ENCODE peak calls at places on chromosomes 13 and 19, in four cellular contexts. A is suprapubic skin, K is tibial nerve, Y is esophagus squamous epithelium. R is an unnamed sample.

GRCh38 chr13:113413178-113413897 is 40.0 kb downstream of the ADPRHL1 start:
- DNase-seq in A (no peak), K (no peak), Y (no peak), R (peak; percentile 91)

GRCh38 chr19:47444388-47444821 is 25.1 kb upstream of the MEIS3 start:
- DNase-seq in A (no peak), K (no peak), Y (no peak), R (no peak)

GRCh38 chr19:42150353-42150752 is 18.1 kb upstream of the POU2F2 start:
- DNase-seq in A (no peak), K (no peak), Y (no peak), R (no peak)

GRCh38 chr19:3975144-3975543 is 4.2 kb upstream of the DAPK3 start:
- DNase-seq in A (no peak), K (no peak), Y (no peak), R (no peak)

GRCh38 chr13:41061914-41062837 is 867 bp downstream of the WBP4 start:
- DNase-seq in A (no peak), K (no peak), Y (no peak), R (no peak)

GRCh38 chr13:66665991-66666390 is 564.1 kb downstream of the PCDH9 start:
- DNase-seq in A (no peak), K (no peak), Y (no peak), R (no peak)

GRCh38 chr19:46659151-46660007 is 1.6 kb downstream of the DACT3 start:
- DNase-seq in A (peak; percentile 70), K (no peak), Y (no peak), R (peak; percentile 25)

GRCh38 chr19:37997911-37998344 is 90.9 kb downstream of the SIPA1L3 start:
- DNase-seq in A (no peak), K (no peak), Y (no peak), R (no peak)

GRCh38 chr13:36454962-36455361 is 22.7 kb downstream of the CCNA1 start:
- DNase-seq in A (no peak), K (no peak), Y (no peak), R (no peak)

GRCh38 chr13:75612354-75612753 is 23.8 kb upstream of the LMO7 start:
- DNase-seq in A (no peak), K (no peak), Y (no peak), R (no peak)

GRCh38 chr19:14496849-14497346 is 971 bp upstream of the GIPC1 start:
- DNase-seq in A (no peak), K (no peak), Y (no peak), R (no peak)

GRCh38 chr13:109131698-109132257 is 502.4 kb downstream of the MYO16 start:
- DNase-seq in A (no peak), K (no peak), Y (no peak), R (no peak)

GRCh38 chr19:28878862-28879566 is 333.9 kb downstream of the UQCRFS1 start:
- DNase-seq in A (peak; percentile 74), K (peak; percentile 33), Y (no peak), R (peak; percentile 74)

GRCh38 chr13:35840991-35841604 is 290.1 kb downstream of the DCLK1 start:
- DNase-seq in A (no peak), K (no peak), Y (no peak), R (no peak)

GRCh38 chr13:49495783-49496762 is at the start of gene PHF11:
- DNase-seq in A (peak; percentile 89), K (peak; percentile 63), Y (peak; percentile 20), R (peak; percentile 45)

GRCh38 chr19:1105217-1105872 is 1.6 kb downstream of the GPX4 start:
- DNase-seq in A (no peak), K (no peak), Y (no peak), R (no peak)

GRCh38 chr13:25401958-25402357 is 30.2 kb downstream of the ATP8A2 start:
- DNase-seq in A (no peak), K (no peak), Y (no peak), R (no peak)

GRCh38 chr19:46480409-46480808 is 9.0 kb upstream of the PNMA8A start:
- DNase-seq in A (no peak), K (no peak), Y (no peak), R (no peak)

GRCh38 chr13:113846639-113847318 is 17.1 kb downstream of the GAS6 start:
- DNase-seq in A (peak; percentile 36), K (no peak), Y (no peak), R (no peak)

GRCh38 chr19:13629687-13630357 is 123.5 kb upstream of the CACNA1A start:
- DNase-seq in A (no peak), K (no peak), Y (no peak), R (no peak)

GRCh38 chr13:41306271-41307150 is 4.6 kb upstream of the NAA16 start:
- DNase-seq in A (no peak), K (no peak), Y (no peak), R (no peak)

GRCh38 chr19:15463865-15464371 is 426 bp downstream of the RASAL3 start:
- DNase-seq in A (peak; percentile 63), K (no peak), Y (peak; percentile 20), R (no peak)

GRCh38 chr19:51698296-51698695 is 5.2 kb downstream of the SPACA6 start:
- DNase-seq in A (no peak), K (no peak), Y (no peak), R (peak; percentile 52)

GRCh38 chr13:77737583-77738200 is 40.2 kb downstream of the SLAIN1 start:
- DNase-seq in A (no peak), K (no peak), Y (no peak), R (no peak)

GRCh38 chr19:33705090-33705847 is 83.5 kb downstream of the CHST8 start:
- DNase-seq in A (peak; percentile 37), K (no peak), Y (no peak), R (no peak)

GRCh38 chr19:51887522-51888498 is at the start of gene ZNF577:
- DNase-seq in A (peak; percentile 92), K (peak; percentile 75), Y (peak; percentile 7), R (peak; percentile 53)

GRCh38 chr13:35411059-35411744 is 65.3 kb downstream of the MAB21L1 start:
- DNase-seq in A (no peak), K (no peak), Y (no peak), R (no peak)

GRCh38 chr13:103625194-103625593 is 559.0 kb upstream of the SLC10A2 start:
- DNase-seq in A (no peak), K (no peak), Y (no peak), R (no peak)

GRCh38 chr19:2922987-2923386 is 21.8 kb downstream of the ZNF77 start:
- DNase-seq in A (no peak), K (no peak), Y (no peak), R (peak; percentile 40)

GRCh38 chr13:40215747-40216146 is 450.7 kb downstream of the FOXO1 start:
- DNase-seq in A (no peak), K (no peak), Y (no peak), R (no peak)

GRCh38 chr19:53549354-53549753 is 11.4 kb downstream of the ZNF331 start:
- DNase-seq in A (no peak), K (no peak), Y (no peak), R (no peak)

GRCh38 chr19:45826934-45827333 is 11.8 kb upstream of the RSPH6A start:
- DNase-seq in A (no peak), K (no peak), Y (no peak), R (no peak)

GRCh38 chr13:65342938-65343337 is 1887.2 kb downstream of the PCDH9 start:
- DNase-seq in A (no peak), K (no peak), Y (no peak), R (no peak)

GRCh38 chr13:109200556-109200955 is 571.1 kb downstream of the MYO16 start:
- DNase-seq in A (no peak), K (no peak), Y (no peak), R (no peak)

GRCh38 chr19:40524655-40525054 is 52.0 kb upstream of the SHKBP1 start:
- DNase-seq in A (no peak), K (no peak), Y (no peak), R (no peak)

GRCh38 chr19:40525234-40526051 is 51.2 kb upstream of the SHKBP1 start:
- DNase-seq in A (no peak), K (no peak), Y (no peak), R (no peak)

GRCh38 chr19:40521276-40521675 is 54.5 kb downstream of the SPTBN4 start:
- DNase-seq in A (no peak), K (no peak), Y (no peak), R (no peak)

GRCh38 chr19:40524133-40524549 is 52.5 kb upstream of the SHKBP1 start:
- DNase-seq in A (no peak), K (no peak), Y (no peak), R (no peak)

GRCh38 chr19:40523322-40524047 is 53.2 kb upstream of the SHKBP1 start:
- DNase-seq in A (no peak), K (no peak), Y (no peak), R (no peak)
- TF ChIP-seq CTCF in A (no peak), K (peak; percentile 56), Y (peak; percentile 44), R (no peak)

DNA sequence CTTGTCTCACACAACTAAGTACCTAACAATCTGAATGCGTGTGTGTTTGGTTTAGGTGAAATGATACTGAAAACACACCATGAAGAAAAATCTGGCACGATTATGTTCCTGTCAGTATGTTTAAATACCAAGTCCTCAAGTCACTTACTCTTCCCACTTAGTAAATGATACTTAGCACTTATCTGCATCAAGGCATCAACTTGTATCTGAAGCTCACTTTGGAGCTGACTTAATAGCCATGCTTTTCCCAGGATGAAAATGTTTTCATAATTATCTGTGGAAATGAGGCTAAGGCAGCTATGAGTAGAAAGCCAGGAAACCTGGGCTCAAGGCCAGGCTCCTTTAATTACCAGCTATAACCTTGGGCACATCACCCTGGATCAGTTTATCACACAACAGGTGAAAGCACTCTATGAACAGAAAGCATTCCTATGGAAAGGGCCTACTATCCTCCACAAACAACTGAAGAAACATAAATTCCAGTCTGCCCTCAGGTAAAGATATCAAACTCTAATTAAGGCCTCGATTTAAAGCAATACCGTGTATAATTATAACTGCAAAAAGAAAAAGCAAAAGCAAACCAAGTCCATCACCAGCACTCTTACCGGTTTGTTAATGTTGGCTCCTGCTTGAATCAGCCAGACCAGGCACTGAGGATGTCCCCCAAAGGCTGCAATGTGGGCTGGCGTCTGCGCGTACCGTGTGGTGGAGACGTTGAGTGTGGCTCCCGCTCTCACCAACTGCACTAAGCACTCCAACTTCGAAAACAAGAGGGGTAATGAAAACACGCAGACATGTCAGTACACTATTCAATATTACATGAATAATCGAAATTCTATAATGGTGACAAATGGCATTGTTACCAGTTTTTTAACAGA is 4.6 kb downstream of the ANKRD10 start:
- DNase-seq in A (no peak), K (no peak), Y (no peak), R (no peak)
- H3K4me1 ChIP-seq in A (peaks cover 62% of the 10 kb centered on the region), K (peaks cover 41% of the 10 kb centered on the region), Y (peaks cover 83% of the 10 kb centered on the region), R (peaks cover 12% of the 10 kb centered on the region)

DNA sequence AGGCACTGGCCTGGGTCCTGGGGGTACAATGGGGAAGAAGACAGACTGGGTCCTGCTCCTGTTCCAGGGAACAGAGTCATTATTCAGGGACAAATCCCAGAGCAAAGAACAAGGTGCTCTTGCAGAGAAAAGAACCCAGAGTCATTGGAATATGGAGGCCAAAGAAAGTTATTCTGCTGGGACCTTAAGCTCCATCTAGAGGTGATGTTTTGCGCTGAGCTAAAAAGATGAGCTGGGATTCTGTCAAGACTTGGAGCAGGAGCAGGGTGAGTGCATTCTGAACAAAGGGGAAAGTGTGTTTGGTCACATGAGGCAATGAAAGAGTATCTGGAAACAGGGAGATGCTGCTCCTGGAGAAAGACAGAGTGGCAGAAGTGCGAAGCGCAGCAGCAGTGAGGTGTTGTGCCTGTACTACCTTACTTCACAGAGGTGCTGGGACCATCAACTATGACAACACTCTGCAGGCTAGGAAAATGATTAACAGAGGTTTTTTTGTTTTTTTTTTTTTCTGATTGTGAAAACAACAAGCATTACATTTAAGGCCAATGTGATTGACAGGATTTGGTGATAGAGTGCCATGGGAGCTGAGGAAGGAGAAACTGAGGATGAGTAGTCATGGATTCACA is 95.3 kb upstream of the TNFSF11 start:
- DNase-seq in A (no peak), K (no peak), Y (no peak), R (no peak)
- TF ChIP-seq CTCF in A (no peak), K (no peak), Y (peak; percentile 19), R (no peak)

GRCh38 chr19:11168568-11168967 is 13.0 kb upstream of the SPC24 start:
- DNase-seq in A (no peak), K (no peak), Y (no peak), R (peak; percentile 39)
- H3K4me1 ChIP-seq in A (peaks cover 26% of the 10 kb centered on the region), K (peaks cover 28% of the 10 kb centered on the region), Y (peaks cover 69% of the 10 kb centered on the region), R (peaks cover 32% of the 10 kb centered on the region)

GRCh38 chr13:29924482-29924884 is 74.1 kb upstream of the UBL3 start:
- DNase-seq in A (no peak), K (no peak), Y (no peak), R (no peak)
- TF ChIP-seq CTCF in A (no peak), K (no peak), Y (no peak), R (no peak)

R was measured in ascending aorta.